ENCODE peak calls at places on chromosomes 6 and 20, in ten cellular contexts. One of them, this sample, is unnamed.

GRCh38 chr20:63705232-63706026 is 2.3 kb downstream of the ARFRP1 start:
- DNase-seq in transverse colon: no peak
- DNase-seq in endothelial cell of umbilical vein: no peak
- DNase-seq in K562: no peak
- DNase-seq in sigmoid colon: peak; percentile 43
- DNase-seq in stomach: no peak
- DNase-seq in spleen: no peak
- DNase-seq in HCT116: no peak
- DNase-seq in HepG2: no peak
- DNase-seq in breast epithelium: no peak
- DNase-seq in this sample: no peak

GRCh38 chr6:89162047-89162371 is 16.2 kb downstream of the PM20D2 start:
- DNase-seq in sigmoid colon: peak; percentile 88
- DNase-seq in endothelial cell of umbilical vein: no peak
- DNase-seq in spleen: no peak
- DNase-seq in K562: no peak
- DNase-seq in stomach: no peak
- DNase-seq in breast epithelium: no peak
- DNase-seq in HepG2: no peak
- DNase-seq in transverse colon: no peak
- DNase-seq in HCT116: no peak
- DNase-seq in this sample: no peak

GRCh38 chr6:56914791-56915658 is 39.9 kb upstream of the BEND6 start:
- DNase-seq in endothelial cell of umbilical vein: no peak
- DNase-seq in spleen: no peak
- DNase-seq in HepG2: no peak
- DNase-seq in sigmoid colon: no peak
- DNase-seq in K562: peak; percentile 41
- DNase-seq in breast epithelium: no peak
- DNase-seq in transverse colon: no peak
- DNase-seq in HCT116: no peak
- DNase-seq in stomach: no peak
- DNase-seq in this sample: no peak

GRCh38 chr6:118746100-118746874 is 94.9 kb upstream of the CEP85L start:
- DNase-seq in breast epithelium: no peak
- DNase-seq in K562: peak; percentile 39
- DNase-seq in transverse colon: peak; percentile 13
- DNase-seq in spleen: no peak
- DNase-seq in HCT116: no peak
- DNase-seq in sigmoid colon: no peak
- DNase-seq in HepG2: no peak
- DNase-seq in stomach: no peak
- DNase-seq in endothelial cell of umbilical vein: no peak
- DNase-seq in this sample: no peak

GRCh38 chr6:165922309-165922794 is 245.3 kb downstream of the TBXT start:
- DNase-seq in breast epithelium: no peak
- DNase-seq in endothelial cell of umbilical vein: no peak
- DNase-seq in HepG2: no peak
- DNase-seq in sigmoid colon: no peak
- DNase-seq in spleen: no peak
- DNase-seq in transverse colon: no peak
- DNase-seq in stomach: no peak
- DNase-seq in K562: no peak
- DNase-seq in HCT116: no peak
- DNase-seq in this sample: no peak

GRCh38 chr6:119035459-119035858 is 43.0 kb downstream of the FAM184A start:
- DNase-seq in sigmoid colon: no peak
- DNase-seq in spleen: no peak
- DNase-seq in breast epithelium: no peak
- DNase-seq in transverse colon: no peak
- DNase-seq in K562: peak; percentile 63
- DNase-seq in HepG2: no peak
- DNase-seq in HCT116: no peak
- DNase-seq in endothelial cell of umbilical vein: no peak
- DNase-seq in stomach: no peak
- DNase-seq in this sample: no peak

GRCh38 chr20:4633379-4633778 is 88.3 kb upstream of the PRND start:
- DNase-seq in spleen: no peak
- DNase-seq in endothelial cell of umbilical vein: no peak
- DNase-seq in transverse colon: no peak
- DNase-seq in breast epithelium: no peak
- DNase-seq in HCT116: no peak
- DNase-seq in K562: no peak
- DNase-seq in stomach: no peak
- DNase-seq in HepG2: no peak
- DNase-seq in sigmoid colon: no peak
- DNase-seq in this sample: no peak

GRCh38 chr6:167799033-167799933 is 27.4 kb upstream of the AFDN start:
- DNase-seq in transverse colon: no peak
- DNase-seq in HCT116: no peak
- DNase-seq in HepG2: no peak
- DNase-seq in K562: no peak
- DNase-seq in sigmoid colon: no peak
- DNase-seq in spleen: peak; percentile 58
- DNase-seq in stomach: no peak
- DNase-seq in endothelial cell of umbilical vein: peak; percentile 11
- DNase-seq in breast epithelium: no peak
- DNase-seq in this sample: no peak

GRCh38 chr6:93423542-93423941 is 4.2 kb upstream of the EPHA7 start:
- DNase-seq in breast epithelium: no peak
- DNase-seq in HCT116: peak; percentile 8
- DNase-seq in transverse colon: peak; percentile 37
- DNase-seq in stomach: no peak
- DNase-seq in K562: peak; percentile 48
- DNase-seq in endothelial cell of umbilical vein: peak; percentile 35
- DNase-seq in sigmoid colon: peak; percentile 70
- DNase-seq in HepG2: peak; percentile 62
- DNase-seq in spleen: no peak
- DNase-seq in this sample: no peak

GRCh38 chr6:147675281-147675680 is 166.8 kb downstream of the SAMD5 start:
- DNase-seq in transverse colon: no peak
- DNase-seq in stomach: no peak
- DNase-seq in HCT116: no peak
- DNase-seq in K562: no peak
- DNase-seq in sigmoid colon: no peak
- DNase-seq in spleen: no peak
- DNase-seq in endothelial cell of umbilical vein: no peak
- DNase-seq in HepG2: no peak
- DNase-seq in breast epithelium: no peak
- DNase-seq in this sample: no peak

GRCh38 chr6:112660626-112661025 is 313.5 kb downstream of the RFPL4B start:
- DNase-seq in endothelial cell of umbilical vein: no peak
- DNase-seq in stomach: no peak
- DNase-seq in sigmoid colon: no peak
- DNase-seq in K562: no peak
- DNase-seq in transverse colon: no peak
- DNase-seq in spleen: no peak
- DNase-seq in breast epithelium: no peak
- DNase-seq in HepG2: no peak
- DNase-seq in HCT116: no peak
- DNase-seq in this sample: no peak

GRCh38 chr6:125370343-125370742 is 68.6 kb upstream of the HDDC2 start:
- DNase-seq in K562: no peak
- DNase-seq in breast epithelium: no peak
- DNase-seq in HepG2: no peak
- DNase-seq in spleen: no peak
- DNase-seq in endothelial cell of umbilical vein: no peak
- DNase-seq in transverse colon: no peak
- DNase-seq in sigmoid colon: no peak
- DNase-seq in stomach: no peak
- DNase-seq in HCT116: no peak
- DNase-seq in this sample: no peak

GRCh38 chr6:28280595-28281287 is 631 bp upstream of the PGBD1 start:
- DNase-seq in K562: no peak
- DNase-seq in sigmoid colon: no peak
- DNase-seq in endothelial cell of umbilical vein: no peak
- DNase-seq in HCT116: no peak
- DNase-seq in transverse colon: no peak
- DNase-seq in stomach: no peak
- DNase-seq in breast epithelium: no peak
- DNase-seq in spleen: no peak
- DNase-seq in HepG2: no peak
- DNase-seq in this sample: no peak

GRCh38 chr6:28277746-28278145 is 3.6 kb upstream of the PGBD1 start:
- DNase-seq in HCT116: no peak
- DNase-seq in spleen: no peak
- DNase-seq in transverse colon: no peak
- DNase-seq in HepG2: no peak
- DNase-seq in sigmoid colon: no peak
- DNase-seq in endothelial cell of umbilical vein: no peak
- DNase-seq in K562: no peak
- DNase-seq in breast epithelium: no peak
- DNase-seq in stomach: no peak
- DNase-seq in this sample: no peak

GRCh38 chr6:28282923-28283322 is 1.6 kb downstream of the PGBD1 start:
- DNase-seq in transverse colon: no peak
- DNase-seq in HepG2: no peak
- DNase-seq in sigmoid colon: no peak
- DNase-seq in HCT116: no peak
- DNase-seq in stomach: no peak
- DNase-seq in endothelial cell of umbilical vein: no peak
- DNase-seq in K562: peak; percentile 44
- DNase-seq in breast epithelium: no peak
- DNase-seq in spleen: no peak
- DNase-seq in this sample: no peak

GRCh38 chr6:28281288-28282064 is at the start of gene PGBD1:
- DNase-seq in HCT116: peak; percentile 13
- DNase-seq in spleen: peak; percentile 91
- DNase-seq in transverse colon: peak; percentile 71
- DNase-seq in breast epithelium: peak; percentile 55
- DNase-seq in sigmoid colon: peak; percentile 86
- DNase-seq in HepG2: peak; percentile 67
- DNase-seq in K562: peak; percentile 92
- DNase-seq in stomach: peak; percentile 72
- DNase-seq in endothelial cell of umbilical vein: peak; percentile 77
- DNase-seq in this sample: peak; percentile 45
- TF ChIP-seq POLR2A in HCT116: no peak
- TF ChIP-seq POLR2A in spleen: no peak
- TF ChIP-seq POLR2A in transverse colon: no peak
- TF ChIP-seq POLR2A in breast epithelium: no peak
- TF ChIP-seq POLR2A in sigmoid colon: no peak
- TF ChIP-seq POLR2A in HepG2: peak; percentile 71
- TF ChIP-seq POLR2A in K562: peak; percentile 82
- TF ChIP-seq POLR2A in stomach: no peak
- TF ChIP-seq POLR2A in endothelial cell of umbilical vein: peak; percentile 81
- TF ChIP-seq POLR2A in this sample: peak; percentile 73

GRCh38 chr6:39243809-39244208 is 14.5 kb upstream of the KCNK5 start:
- DNase-seq in stomach: no peak
- DNase-seq in HCT116: no peak
- DNase-seq in spleen: peak; percentile 38
- DNase-seq in breast epithelium: no peak
- DNase-seq in transverse colon: no peak
- DNase-seq in endothelial cell of umbilical vein: no peak
- DNase-seq in sigmoid colon: peak; percentile 77
- DNase-seq in K562: no peak
- DNase-seq in HepG2: no peak
- DNase-seq in this sample: no peak
- TF ChIP-seq POLR2AphosphoS5 in stomach: no peak
- TF ChIP-seq POLR2AphosphoS5 in HCT116: no peak
- TF ChIP-seq POLR2AphosphoS5 in spleen: no peak
- TF ChIP-seq POLR2AphosphoS5 in breast epithelium: peak; percentile 45
- TF ChIP-seq POLR2AphosphoS5 in transverse colon: no peak
- TF ChIP-seq POLR2AphosphoS5 in endothelial cell of umbilical vein: no peak
- TF ChIP-seq POLR2AphosphoS5 in sigmoid colon: no peak
- TF ChIP-seq POLR2AphosphoS5 in K562: no peak
- TF ChIP-seq POLR2AphosphoS5 in HepG2: no peak
- TF ChIP-seq POLR2AphosphoS5 in this sample: no peak

GRCh38 chr20:19975901-19976300 is 41.3 kb upstream of the NAA20 start:
- DNase-seq in spleen: no peak
- DNase-seq in breast epithelium: no peak
- DNase-seq in endothelial cell of umbilical vein: no peak
- DNase-seq in K562: no peak
- DNase-seq in HCT116: no peak
- DNase-seq in stomach: peak; percentile 46
- DNase-seq in transverse colon: no peak
- DNase-seq in sigmoid colon: no peak
- DNase-seq in HepG2: no peak
- DNase-seq in this sample: no peak

GRCh38 chr20:19976595-19977372 is 40.4 kb upstream of the NAA20 start:
- DNase-seq in sigmoid colon: peak; percentile 84
- DNase-seq in breast epithelium: no peak
- DNase-seq in K562: no peak
- DNase-seq in endothelial cell of umbilical vein: peak; percentile 49
- DNase-seq in transverse colon: no peak
- DNase-seq in HepG2: peak; percentile 90
- DNase-seq in spleen: no peak
- DNase-seq in HCT116: peak; percentile 63
- DNase-seq in stomach: peak; percentile 62
- DNase-seq in this sample: no peak

GRCh38 chr20:19975436-19975799 is 41.7 kb upstream of the NAA20 start:
- DNase-seq in sigmoid colon: peak; percentile 77
- DNase-seq in K562: no peak
- DNase-seq in stomach: no peak
- DNase-seq in HCT116: no peak
- DNase-seq in spleen: no peak
- DNase-seq in HepG2: no peak
- DNase-seq in endothelial cell of umbilical vein: no peak
- DNase-seq in breast epithelium: no peak
- DNase-seq in transverse colon: no peak
- DNase-seq in this sample: no peak

GRCh38 chr20:19973920-19974620 is 43.1 kb upstream of the NAA20 start:
- DNase-seq in stomach: peak; percentile 42
- DNase-seq in K562: no peak
- DNase-seq in sigmoid colon: peak; percentile 93
- DNase-seq in HepG2: no peak
- DNase-seq in breast epithelium: no peak
- DNase-seq in spleen: no peak
- DNase-seq in transverse colon: peak; percentile 50
- DNase-seq in HCT116: no peak
- DNase-seq in endothelial cell of umbilical vein: peak; percentile 58
- DNase-seq in this sample: no peak

GRCh38 chr20:19974621-19975435 is 42.3 kb upstream of the NAA20 start:
- DNase-seq in K562: no peak
- DNase-seq in stomach: peak; percentile 88
- DNase-seq in spleen: peak; percentile 88
- DNase-seq in transverse colon: peak; percentile 63
- DNase-seq in HCT116: no peak
- DNase-seq in endothelial cell of umbilical vein: peak; percentile 85
- DNase-seq in breast epithelium: peak; percentile 79
- DNase-seq in sigmoid colon: peak; percentile 97
- DNase-seq in HepG2: no peak
- DNase-seq in this sample: no peak
- TF ChIP-seq POLR2A in K562: no peak
- TF ChIP-seq POLR2A in stomach: no peak
- TF ChIP-seq POLR2A in spleen: no peak
- TF ChIP-seq POLR2A in transverse colon: no peak
- TF ChIP-seq POLR2A in HCT116: no peak
- TF ChIP-seq POLR2A in endothelial cell of umbilical vein: no peak
- TF ChIP-seq POLR2A in breast epithelium: no peak
- TF ChIP-seq POLR2A in sigmoid colon: peak; percentile 25
- TF ChIP-seq POLR2A in HepG2: no peak
- TF ChIP-seq POLR2A in this sample: no peak

DNA sequence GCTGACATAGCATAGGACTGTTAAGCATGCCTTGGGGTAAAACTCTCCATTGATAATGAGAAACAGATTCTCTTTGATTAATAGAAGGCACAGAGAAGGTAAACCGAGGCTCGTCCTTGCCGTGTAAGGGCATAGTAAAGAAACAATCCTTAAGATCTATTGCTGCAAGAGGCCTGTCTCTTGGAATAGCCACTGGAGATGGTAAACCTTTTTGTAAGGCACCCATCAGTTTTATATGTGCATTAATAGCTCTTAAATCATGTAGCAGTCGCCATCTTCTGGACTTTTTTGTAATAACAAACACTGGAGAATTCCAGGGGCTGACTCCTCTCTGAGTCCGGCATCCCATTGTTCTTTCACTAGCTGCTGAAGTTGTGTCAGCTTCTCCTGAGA is 8.4 kb upstream of the ABHD12 start:
- DNase-seq in sigmoid colon: no peak
- DNase-seq in breast epithelium: no peak
- DNase-seq in stomach: peak; percentile 45
- DNase-seq in endothelial cell of umbilical vein: peak; percentile 79
- DNase-seq in HepG2: peak; percentile 91
- DNase-seq in K562: peak; percentile 60
- DNase-seq in HCT116: peak; percentile 68
- DNase-seq in spleen: no peak
- DNase-seq in transverse colon: peak; percentile 19
- DNase-seq in this sample: no peak
- TF ChIP-seq POLR2AphosphoS5 in sigmoid colon: no peak
- TF ChIP-seq POLR2AphosphoS5 in breast epithelium: no peak
- TF ChIP-seq POLR2AphosphoS5 in stomach: no peak
- TF ChIP-seq POLR2AphosphoS5 in endothelial cell of umbilical vein: no peak
- TF ChIP-seq POLR2AphosphoS5 in HepG2: no peak
- TF ChIP-seq POLR2AphosphoS5 in K562: no peak
- TF ChIP-seq POLR2AphosphoS5 in HCT116: no peak
- TF ChIP-seq POLR2AphosphoS5 in spleen: no peak
- TF ChIP-seq POLR2AphosphoS5 in transverse colon: no peak
- TF ChIP-seq POLR2AphosphoS5 in this sample: no peak